ENCODE peak calls at places on chromosomes 4 and X, in five cellular contexts. One of them, this sample, is unnamed. For H3K36me3 and H3K4me1, the result is how much of the 10 kb centered on the place peaks cover.

GRCh38 chr4:87007345-87008181 is 72.8 kb downstream of the AFF1 start:
- DNase-seq in fibroblast of lung: peak
- DNase-seq in endothelial cell of umbilical vein: peak
- DNase-seq in Panc1: no peak
- DNase-seq in MM.1S: peak
- DNase-seq in this sample: peak

GRCh38 chrX:56385336-56385735 is 153.2 kb downstream of the KLF8 start:
- DNase-seq in fibroblast of lung: no peak
- DNase-seq in endothelial cell of umbilical vein: no peak
- DNase-seq in Panc1: no peak
- DNase-seq in MM.1S: no peak
- DNase-seq in this sample: no peak

GRCh38 chr4:42458686-42459085 is 61.4 kb downstream of the SHISA3 start:
- DNase-seq in fibroblast of lung: no peak
- DNase-seq in endothelial cell of umbilical vein: no peak
- DNase-seq in Panc1: no peak
- DNase-seq in MM.1S: no peak
- DNase-seq in this sample: no peak

GRCh38 chrX:103918050-103918449 is 44.4 kb upstream of the TMSB15B start:
- DNase-seq in fibroblast of lung: peak
- DNase-seq in endothelial cell of umbilical vein: peak
- DNase-seq in Panc1: no peak
- DNase-seq in MM.1S: peak
- DNase-seq in this sample: peak

GRCh38 chr4:24473309-24473721 is 111.0 kb downstream of the DHX15 start:
- DNase-seq in fibroblast of lung: peak
- DNase-seq in endothelial cell of umbilical vein: no peak
- DNase-seq in Panc1: no peak
- DNase-seq in MM.1S: peak
- DNase-seq in this sample: peak

GRCh38 chr4:20428410-20429160 is 176.9 kb downstream of the SLIT2 start:
- DNase-seq in fibroblast of lung: no peak
- DNase-seq in endothelial cell of umbilical vein: no peak
- DNase-seq in Panc1: no peak
- DNase-seq in MM.1S: no peak
- DNase-seq in this sample: peak

GRCh38 chrX:15358533-15358932 is 23.2 kb upstream of the PIGA start:
- DNase-seq in fibroblast of lung: no peak
- DNase-seq in endothelial cell of umbilical vein: no peak
- DNase-seq in Panc1: no peak
- DNase-seq in MM.1S: no peak
- DNase-seq in this sample: no peak

GRCh38 chr4:170015285-170015684 is 10.9 kb downstream of the MFAP3L start:
- DNase-seq in fibroblast of lung: no peak
- DNase-seq in endothelial cell of umbilical vein: no peak
- DNase-seq in Panc1: no peak
- DNase-seq in MM.1S: no peak
- DNase-seq in this sample: no peak

GRCh38 chrX:49829016-49829415 is at the start of gene PAGE4:
- DNase-seq in fibroblast of lung: no peak
- DNase-seq in endothelial cell of umbilical vein: no peak
- DNase-seq in Panc1: no peak
- DNase-seq in MM.1S: no peak
- DNase-seq in this sample: no peak

DNA sequence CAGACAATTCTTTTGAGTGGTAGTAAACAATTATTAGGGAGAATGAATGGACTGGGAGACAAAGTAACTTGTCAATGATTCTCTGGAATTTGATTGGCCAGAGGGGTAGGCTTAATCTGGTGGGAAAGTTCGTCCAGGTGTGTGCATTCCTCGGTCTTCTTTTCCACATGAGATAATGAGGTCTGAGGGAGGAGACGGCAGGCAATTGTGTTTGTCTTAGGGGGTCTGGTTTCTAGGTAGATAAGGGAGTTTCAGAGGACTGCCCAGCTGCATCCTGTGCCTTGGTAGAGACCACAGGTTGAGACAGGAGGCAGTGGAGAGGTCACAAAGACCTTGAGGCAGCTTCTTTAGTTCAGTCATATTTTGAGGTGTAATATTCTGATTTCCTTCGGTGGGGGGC is 4.2 kb downstream of the MGST2 start:
- DNase-seq in fibroblast of lung: no peak
- DNase-seq in endothelial cell of umbilical vein: no peak
- DNase-seq in Panc1: no peak
- DNase-seq in MM.1S: no peak
- DNase-seq in this sample: no peak
- H3K4me3 ChIP-seq in fibroblast of lung: no peak
- H3K4me3 ChIP-seq in endothelial cell of umbilical vein: no peak
- H3K4me3 ChIP-seq in Panc1: no peak
- H3K4me3 ChIP-seq in MM.1S: no peak
- H3K4me3 ChIP-seq in this sample: no peak

GRCh38 chr4:56953680-56954520 is 23.5 kb downstream of the NOA1 start:
- DNase-seq in fibroblast of lung: no peak
- DNase-seq in endothelial cell of umbilical vein: no peak
- DNase-seq in Panc1: no peak
- DNase-seq in MM.1S: no peak
- DNase-seq in this sample: no peak

GRCh38 chr4:56958111-56958517 is 19.3 kb downstream of the NOA1 start:
- DNase-seq in fibroblast of lung: peak
- DNase-seq in endothelial cell of umbilical vein: peak
- DNase-seq in Panc1: no peak
- DNase-seq in MM.1S: no peak
- DNase-seq in this sample: peak

GRCh38 chr4:56961107-56961500 is 16.3 kb downstream of the NOA1 start:
- DNase-seq in fibroblast of lung: no peak
- DNase-seq in endothelial cell of umbilical vein: no peak
- DNase-seq in Panc1: no peak
- DNase-seq in MM.1S: no peak
- DNase-seq in this sample: no peak

GRCh38 chr4:56959064-56959463 is 18.3 kb downstream of the NOA1 start:
- DNase-seq in fibroblast of lung: no peak
- DNase-seq in endothelial cell of umbilical vein: no peak
- DNase-seq in Panc1: no peak
- DNase-seq in MM.1S: no peak
- DNase-seq in this sample: peak
- H3K36me3 ChIP-seq in fibroblast of lung: under half
- H3K36me3 ChIP-seq in endothelial cell of umbilical vein: under half
- H3K36me3 ChIP-seq in Panc1: under half
- H3K36me3 ChIP-seq in MM.1S: under half
- H3K36me3 ChIP-seq in this sample: under half

GRCh38 chr4:47744843-47745382 is 93.0 kb downstream of the CORIN start:
- DNase-seq in fibroblast of lung: no peak
- DNase-seq in endothelial cell of umbilical vein: no peak
- DNase-seq in Panc1: no peak
- DNase-seq in MM.1S: no peak
- DNase-seq in this sample: no peak

GRCh38 chr4:47749858-47750257 is 88.0 kb downstream of the CORIN start:
- DNase-seq in fibroblast of lung: no peak
- DNase-seq in endothelial cell of umbilical vein: no peak
- DNase-seq in Panc1: no peak
- DNase-seq in MM.1S: no peak
- DNase-seq in this sample: no peak

GRCh38 chr4:47746122-47746521 is 91.7 kb downstream of the CORIN start:
- DNase-seq in fibroblast of lung: no peak
- DNase-seq in endothelial cell of umbilical vein: no peak
- DNase-seq in Panc1: no peak
- DNase-seq in MM.1S: no peak
- DNase-seq in this sample: no peak

GRCh38 chr4:47750771-47751170 is 87.1 kb downstream of the CORIN start:
- DNase-seq in fibroblast of lung: no peak
- DNase-seq in endothelial cell of umbilical vein: no peak
- DNase-seq in Panc1: no peak
- DNase-seq in MM.1S: no peak
- DNase-seq in this sample: no peak

DNA sequence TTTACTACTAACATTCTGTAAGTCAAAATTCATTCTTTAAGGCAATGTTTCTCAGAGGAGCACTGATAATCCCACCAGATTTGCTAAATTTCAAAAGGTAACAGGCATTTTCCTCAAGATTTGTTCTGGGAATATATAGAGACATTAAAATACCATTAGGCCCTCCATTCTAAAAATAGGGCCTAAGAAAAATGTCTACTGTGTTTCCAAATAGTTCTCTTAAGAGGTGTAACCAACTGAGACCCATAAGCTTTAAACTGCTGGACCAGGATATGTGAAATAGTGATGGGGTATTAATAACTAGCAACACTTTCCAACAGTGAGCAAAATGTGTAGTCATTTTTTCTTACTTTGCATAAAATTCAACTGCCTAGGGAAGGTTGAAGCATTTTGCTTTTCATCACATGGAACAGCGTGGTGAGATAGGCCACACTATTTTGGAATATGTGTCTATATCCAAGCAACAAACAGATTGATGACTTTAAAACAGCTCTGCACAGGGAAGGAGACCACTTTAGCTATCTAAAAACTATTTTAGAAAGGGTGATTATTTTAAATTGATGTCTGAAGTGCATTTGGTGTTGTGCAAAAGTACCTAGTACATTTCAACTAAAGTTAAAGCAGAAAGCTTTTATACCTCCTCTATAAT is 89.9 kb downstream of the CORIN start:
- DNase-seq in fibroblast of lung: no peak
- DNase-seq in endothelial cell of umbilical vein: no peak
- DNase-seq in Panc1: no peak
- DNase-seq in MM.1S: no peak
- DNase-seq in this sample: no peak
- H3K4me1 ChIP-seq in fibroblast of lung: under half
- H3K4me1 ChIP-seq in endothelial cell of umbilical vein: under half
- H3K4me1 ChIP-seq in Panc1: under half
- H3K4me1 ChIP-seq in MM.1S: under half
- H3K4me1 ChIP-seq in this sample: under half

GRCh38 chrX:109472939-109473713 is 8.8 kb downstream of the GUCY2F start:
- DNase-seq in fibroblast of lung: peak
- DNase-seq in endothelial cell of umbilical vein: peak
- DNase-seq in Panc1: no peak
- DNase-seq in MM.1S: peak
- DNase-seq in this sample: peak

DNA sequence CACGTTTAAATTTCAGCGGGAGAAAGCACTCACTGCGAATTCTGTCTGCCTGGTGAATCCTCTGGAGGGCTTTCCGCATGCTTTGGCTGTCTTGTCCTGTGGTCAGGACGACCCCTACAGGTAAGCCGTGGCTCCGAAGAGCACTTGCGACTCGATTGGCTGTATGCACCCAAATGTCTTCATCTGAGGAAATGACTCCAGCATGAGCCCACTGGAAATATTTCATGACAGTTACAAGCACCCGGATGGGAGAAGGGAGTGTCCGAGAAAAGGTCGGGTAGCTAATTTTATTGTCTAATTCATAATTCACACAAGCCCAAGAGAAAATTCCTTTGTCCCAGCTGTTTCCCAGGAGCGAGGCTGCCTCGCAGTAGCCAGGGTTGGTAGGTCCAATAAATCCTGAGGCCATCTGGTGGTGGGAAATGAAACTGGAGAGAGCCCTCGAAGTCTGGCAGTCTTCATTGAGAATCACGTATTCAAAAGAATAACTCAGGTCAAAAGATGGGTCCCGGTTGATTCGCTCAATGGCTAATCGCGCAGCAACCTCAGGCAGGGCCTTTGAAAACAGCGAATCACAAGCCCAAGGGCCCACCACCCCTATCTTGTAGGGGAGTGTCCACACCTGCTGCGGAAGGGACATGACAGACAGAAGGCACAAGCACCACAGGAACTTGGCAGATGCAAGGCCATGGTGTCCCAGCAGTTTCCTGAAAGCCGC is 6.6 kb downstream of the GUCY2F start:
- DNase-seq in fibroblast of lung: peak
- DNase-seq in endothelial cell of umbilical vein: peak
- DNase-seq in Panc1: peak
- DNase-seq in MM.1S: no peak
- DNase-seq in this sample: peak
- H3K4me3 ChIP-seq in fibroblast of lung: no peak
- H3K4me3 ChIP-seq in endothelial cell of umbilical vein: no peak
- H3K4me3 ChIP-seq in Panc1: no peak
- H3K4me3 ChIP-seq in MM.1S: no peak
- H3K4me3 ChIP-seq in this sample: no peak

GRCh38 chr4:153532227-153532626 is 66.1 kb downstream of the TMEM131L start:
- DNase-seq in fibroblast of lung: no peak
- DNase-seq in endothelial cell of umbilical vein: no peak
- DNase-seq in Panc1: no peak
- DNase-seq in MM.1S: no peak
- DNase-seq in this sample: no peak

GRCh38 chr4:153530284-153530995 is 64.3 kb downstream of the TMEM131L start:
- DNase-seq in fibroblast of lung: no peak
- DNase-seq in endothelial cell of umbilical vein: peak
- DNase-seq in Panc1: no peak
- DNase-seq in MM.1S: no peak
- DNase-seq in this sample: no peak

GRCh38 chr4:153533387-153533786 is 67.2 kb downstream of the TMEM131L start:
- DNase-seq in fibroblast of lung: peak
- DNase-seq in endothelial cell of umbilical vein: no peak
- DNase-seq in Panc1: no peak
- DNase-seq in MM.1S: no peak
- DNase-seq in this sample: no peak

GRCh38 chr4:153530996-153531375 is 64.8 kb downstream of the TMEM131L start:
- DNase-seq in fibroblast of lung: no peak
- DNase-seq in endothelial cell of umbilical vein: no peak
- DNase-seq in Panc1: no peak
- DNase-seq in MM.1S: no peak
- DNase-seq in this sample: no peak

DNA sequence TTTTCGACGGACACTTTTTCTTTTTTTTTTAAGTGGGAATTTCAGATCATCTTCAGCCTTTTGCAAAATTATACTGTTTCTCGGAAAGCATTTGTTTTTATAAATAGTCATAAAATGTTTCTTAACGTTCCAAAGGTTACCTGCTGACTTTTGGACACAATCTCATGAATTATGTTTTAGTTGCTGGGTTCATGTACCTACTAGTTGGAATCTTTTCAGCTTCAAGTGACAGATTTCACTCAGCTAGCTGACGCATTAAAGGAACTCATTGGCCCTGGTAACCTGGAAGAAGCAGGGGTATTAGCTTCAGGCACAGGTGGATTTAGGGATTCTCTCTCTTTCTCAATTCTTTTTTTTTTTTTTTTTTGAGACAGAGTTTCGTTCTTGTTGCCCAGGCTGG is 66.5 kb downstream of the TMEM131L start:
- DNase-seq in fibroblast of lung: no peak
- DNase-seq in endothelial cell of umbilical vein: no peak
- DNase-seq in Panc1: no peak
- DNase-seq in MM.1S: no peak
- DNase-seq in this sample: no peak
- H3K36me3 ChIP-seq in fibroblast of lung: under half
- H3K36me3 ChIP-seq in endothelial cell of umbilical vein: under half
- H3K36me3 ChIP-seq in Panc1: under half
- H3K36me3 ChIP-seq in MM.1S: under half
- H3K36me3 ChIP-seq in this sample: under half